ENCODE peak calls at places on chromosomes 7 and 10, in ten cellular contexts. U, B, P, Y, J, M, C, W, L and Q are unnamed samples.
A peak's percentile ranks its signal among the peaks of the same experiment; 100 is the strongest.

GRCh38 chr10:24886281-24886680 is 66.1 kb downstream of the PRTFDC1 start:
- DNase-seq in U (no peak), B (no peak), P (no peak), Y (peak; percentile 27), J (no peak), M (no peak), C (no peak), W (no peak), L (no peak), Q (no peak)

GRCh38 chr7:54888067-54888735 is 129.2 kb upstream of the SEC61G start:
- DNase-seq in U (no peak), B (peak; percentile 59), P (peak; percentile 57), Y (no peak), J (no peak), M (no peak), C (no peak), W (no peak), L (no peak), Q (no peak)

GRCh38 chr10:67487199-67487598 is 208.8 kb downstream of the CTNNA3 start:
- DNase-seq in U (no peak), B (no peak), P (no peak), Y (no peak), J (no peak), M (no peak), C (no peak), W (no peak), L (no peak), Q (no peak)

GRCh38 chr10:34960983-34961382 is 129.2 kb downstream of the CUL2 start:
- DNase-seq in U (no peak), B (peak; percentile 38), P (no peak), Y (no peak), J (no peak), M (no peak), C (no peak), W (peak; percentile 44), L (no peak), Q (no peak)

GRCh38 chr10:132011027-132011426 is 29.3 kb upstream of the BNIP3 start:
- DNase-seq in U (no peak), B (no peak), P (no peak), Y (no peak), J (no peak), M (no peak), C (peak; percentile 85), W (no peak), L (no peak), Q (no peak)

GRCh38 chr7:150359007-150359917 is 9.4 kb upstream of the REPIN1 start:
- DNase-seq in U (no peak), B (no peak), P (no peak), Y (no peak), J (no peak), M (no peak), C (peak; percentile 29), W (no peak), L (no peak), Q (no peak)

GRCh38 chr7:16984346-16984745 is 102.6 kb upstream of the AGR3 start:
- DNase-seq in U (no peak), B (no peak), P (no peak), Y (no peak), J (no peak), M (no peak), C (no peak), W (no peak), L (no peak), Q (no peak)

GRCh38 chr7:121624922-121625321 is 228.8 kb upstream of the FAM3C start:
- DNase-seq in U (no peak), B (no peak), P (no peak), Y (no peak), J (no peak), M (no peak), C (peak; percentile 64), W (no peak), L (no peak), Q (no peak)

GRCh38 chr10:120161116-120161515 is 268.6 kb downstream of the SEC23IP start:
- DNase-seq in U (no peak), B (no peak), P (no peak), Y (no peak), J (no peak), M (no peak), C (no peak), W (no peak), L (no peak), Q (no peak)

GRCh38 chr10:62803993-62804383 is 532 bp upstream of the ADO start:
- DNase-seq in U (no peak), B (no peak), P (no peak), Y (no peak), J (no peak), M (no peak), C (no peak), W (no peak), L (no peak), Q (no peak)

GRCh38 chr7:102061981-102062390 is 224.7 kb upstream of the SH2B2 start:
- DNase-seq in U (no peak), B (no peak), P (no peak), Y (no peak), J (no peak), M (no peak), C (peak; percentile 60), W (no peak), L (no peak), Q (no peak)

GRCh38 chr7:139016931-139017511 is 18.8 kb downstream of the ZC3HAV1L start:
- DNase-seq in U (no peak), B (peak; percentile 79), P (peak; percentile 67), Y (peak; percentile 63), J (peak; percentile 68), M (peak; percentile 31), C (peak; percentile 74), W (peak; percentile 77), L (peak; percentile 81), Q (peak; percentile 32)

GRCh38 chr7:66263936-66264335 is 58.8 kb downstream of the TPST1 start:
- DNase-seq in U (no peak), B (no peak), P (no peak), Y (no peak), J (no peak), M (no peak), C (no peak), W (no peak), L (no peak), Q (no peak)

GRCh38 chr7:66265566-66265965 is 60.4 kb downstream of the TPST1 start:
- DNase-seq in U (no peak), B (peak; percentile 43), P (no peak), Y (no peak), J (no peak), M (no peak), C (no peak), W (no peak), L (peak; percentile 32), Q (no peak)

GRCh38 chr7:66261941-66262340 is 56.8 kb downstream of the TPST1 start:
- DNase-seq in U (no peak), B (no peak), P (no peak), Y (no peak), J (no peak), M (no peak), C (no peak), W (no peak), L (no peak), Q (no peak)

GRCh38 chr7:66269978-66270377 is 64.8 kb downstream of the TPST1 start:
- DNase-seq in U (no peak), B (no peak), P (no peak), Y (no peak), J (no peak), M (no peak), C (no peak), W (no peak), L (no peak), Q (no peak)

DNA sequence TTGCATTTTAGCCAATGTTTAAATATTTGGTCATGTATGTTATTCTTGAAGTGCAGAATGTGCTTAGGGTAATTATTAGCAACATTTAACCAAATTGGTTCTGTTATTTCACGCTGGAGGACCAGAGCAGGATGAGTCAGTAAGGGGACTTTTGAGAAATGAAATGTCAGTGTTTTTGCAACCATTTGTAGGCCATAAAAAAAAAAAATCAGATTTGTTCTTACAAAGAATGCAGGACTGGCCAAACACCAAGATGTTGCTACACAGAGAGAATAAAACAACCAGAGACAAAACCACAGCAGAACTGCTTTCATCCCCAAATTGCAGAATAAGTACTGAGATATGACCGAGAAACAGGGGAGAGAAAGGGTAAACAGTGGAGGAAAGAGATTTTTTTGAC is 62.1 kb downstream of the TPST1 start:
- DNase-seq in U (no peak), B (no peak), P (no peak), Y (no peak), J (no peak), M (peak; percentile 21), C (peak; percentile 74), W (no peak), L (no peak), Q (no peak)
- TF ChIP-seq POLR2AphosphoS5 in U (no peak), B (no peak), P (no peak), Y (peak; percentile 36), J (no peak), M (no peak), C (no peak), W (no peak), L (no peak), Q (no peak)

DNA sequence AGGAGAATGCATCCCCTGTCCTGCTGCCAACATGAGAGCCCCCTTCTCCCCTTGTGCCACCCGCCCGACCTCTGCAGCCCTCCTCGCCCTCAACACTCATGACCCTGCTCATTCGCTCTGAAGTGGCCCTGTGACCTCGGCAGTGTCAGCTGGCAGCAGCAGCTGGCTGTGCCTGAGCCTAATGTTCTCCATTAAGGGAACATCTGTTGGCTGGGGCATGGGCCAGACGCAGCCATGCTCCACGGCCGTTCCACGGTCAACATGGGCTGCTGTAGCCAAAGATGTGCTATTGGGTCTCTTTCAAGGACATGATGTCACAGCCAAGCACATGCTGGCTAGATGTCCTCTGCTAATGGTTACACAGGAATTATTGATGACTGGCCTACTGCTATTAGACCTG is 22.3 kb downstream of the ADCYAP1R1 start:
- DNase-seq in U (peak; percentile 89), B (no peak), P (no peak), Y (no peak), J (no peak), M (no peak), C (peak; percentile 94), W (peak; percentile 73), L (no peak), Q (no peak)
- TF ChIP-seq POLR2AphosphoS5 in U (peak; percentile 69), B (no peak), P (no peak), Y (peak; percentile 11), J (no peak), M (peak; percentile 58), C (peak; percentile 49), W (no peak), L (no peak), Q (no peak)

GRCh38 chr7:157751351-157751750 is 414.5 kb downstream of the DNAJB6 start:
- DNase-seq in U (no peak), B (no peak), P (no peak), Y (no peak), J (no peak), M (no peak), C (no peak), W (no peak), L (no peak), Q (no peak)
- TF ChIP-seq POLR2AphosphoS5 in U (no peak), B (no peak), P (no peak), Y (no peak), J (no peak), M (no peak), C (no peak), W (no peak), L (no peak), Q (no peak)

DNA sequence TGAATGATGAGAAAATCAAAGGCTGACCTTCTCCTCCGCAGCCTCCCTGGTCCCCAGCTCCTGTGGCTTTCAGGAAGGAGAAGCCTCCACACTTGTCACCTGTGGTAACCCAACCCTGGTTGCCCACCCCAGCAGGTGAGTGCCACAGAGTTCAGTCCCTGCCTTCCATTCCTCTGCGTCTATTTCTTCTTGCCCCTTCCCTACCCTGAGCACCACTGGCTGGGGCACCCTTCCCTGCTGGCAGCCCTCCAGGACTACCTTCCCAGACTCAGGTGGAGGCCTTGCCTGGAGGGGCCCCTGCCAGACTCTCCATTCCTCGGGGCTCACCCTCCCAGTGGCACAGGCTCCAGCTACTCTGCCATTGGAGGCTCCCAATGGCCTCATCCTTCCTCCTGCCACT is 90.5 kb upstream of the PCBD1 start:
- DNase-seq in U (no peak), B (no peak), P (no peak), Y (no peak), J (no peak), M (no peak), C (no peak), W (no peak), L (no peak), Q (no peak)
- TF ChIP-seq POLR2AphosphoS5 in U (no peak), B (no peak), P (no peak), Y (no peak), J (no peak), M (no peak), C (no peak), W (no peak), L (no peak), Q (no peak)